ENCODE peak calls at places on chromosomes 6 and 20, in eight cellular contexts. N is OCI-LY7, G is astrocyte, V is hepatocyte, D is neural progenitor cell, X is endothelial cell of umbilical vein, W is fibroblast of lung, L is IMR-90. B is an unnamed sample.

GRCh38 chr6:12288844-12289654 is 1.1 kb upstream of the EDN1 start:
- DNase-seq in W (peak; percentile 48), L (peak; percentile 74), D (peak; percentile 80), N (peak; percentile 64), G (peak; percentile 44), X (peak; percentile 91), V (peak; percentile 79), B (peak; percentile 89)

GRCh38 chr6:100430962-100431361 is 33.8 kb downstream of the SIM1 start:
- DNase-seq in V (no peak), W (no peak), N (no peak), G (no peak), X (no peak), D (no peak), L (no peak), B (no peak)

GRCh38 chr6:12404651-12405050 is 114.5 kb downstream of the EDN1 start:
- DNase-seq in V (no peak), N (no peak), L (no peak), W (no peak), D (no peak), X (no peak), G (no peak), B (no peak)

GRCh38 chr6:96789871-96790270 is 47.4 kb downstream of the GPR63 start:
- DNase-seq in D (no peak), G (no peak), W (no peak), L (no peak), V (no peak), N (no peak), X (no peak), B (no peak)

GRCh38 chr6:47669684-47670515 is 28.5 kb upstream of the ADGRF4 start:
- DNase-seq in W (peak; percentile 64), V (peak; percentile 54), L (no peak), N (no peak), X (no peak), D (peak; percentile 69), G (peak; percentile 63), B (peak; percentile 44)

GRCh38 chr20:13187899-13188298 is 33.2 kb upstream of the ISM1 start:
- DNase-seq in V (no peak), D (no peak), W (no peak), N (no peak), L (no peak), X (no peak), G (no peak), B (no peak)

GRCh38 chr6:1082040-1082935 is 229.6 kb upstream of the FOXQ1 start:
- DNase-seq in W (peak; percentile 34), D (no peak), V (no peak), L (peak; percentile 73), X (peak; percentile 2), N (no peak), G (peak; percentile 31), B (no peak)

GRCh38 chr6:130306377-130306776 is 59.4 kb upstream of the TMEM200A start:
- DNase-seq in X (no peak), V (no peak), W (peak; percentile 23), G (no peak), L (peak; percentile 17), D (no peak), N (no peak), B (no peak)

GRCh38 chr6:71287038-71287437 is 1.6 kb upstream of the OGFRL1 start:
- DNase-seq in D (no peak), G (no peak), V (no peak), W (no peak), X (no peak), N (peak; percentile 57), L (peak; percentile 11), B (no peak)

GRCh38 chr6:162234631-162235030 is 492.9 kb downstream of the PRKN start:
- DNase-seq in G (no peak), V (peak; percentile 44), N (no peak), X (no peak), L (no peak), W (no peak), D (no peak), B (no peak)

GRCh38 chr20:33653218-33653899 is 8.8 kb upstream of the C20orf144 start:
- DNase-seq in L (peak; percentile 66), W (peak; percentile 46), N (peak; percentile 82), G (no peak), D (peak; percentile 84), V (peak; percentile 89), X (peak; percentile 67), B (peak; percentile 96)

GRCh38 chr6:4910060-4910746 is 93.6 kb downstream of the RPP40 start:
- DNase-seq in D (no peak), V (peak; percentile 32), W (peak; percentile 41), G (peak; percentile 34), N (no peak), X (no peak), L (no peak), B (no peak)

GRCh38 chr6:31700716-31701401 is 2.3 kb downstream of the ABHD16A start:
- DNase-seq in X (no peak), V (no peak), W (no peak), N (no peak), D (no peak), G (no peak), L (no peak), B (no peak)

GRCh38 chr6:72421387-72421786 is 200.5 kb upstream of the KCNQ5 start:
- DNase-seq in N (no peak), W (no peak), G (no peak), L (no peak), V (no peak), D (no peak), X (no peak), B (no peak)

GRCh38 chr6:130365166-130366010 is 429 bp upstream of the TMEM200A start:
- DNase-seq in D (peak; percentile 92), L (peak; percentile 70), X (peak; percentile 38), N (no peak), V (peak; percentile 88), G (peak; percentile 52), W (peak; percentile 72), B (peak; percentile 93)

GRCh38 chr6:151959086-151959485 is 151.6 kb downstream of the ESR1 start:
- DNase-seq in G (no peak), V (no peak), X (no peak), W (no peak), L (no peak), N (no peak), D (no peak), B (no peak)

GRCh38 chr6:20755631-20756030 is 221.4 kb downstream of the CDKAL1 start:
- DNase-seq in G (no peak), L (peak; percentile 28), W (peak; percentile 19), V (no peak), D (no peak), X (no peak), N (no peak), B (no peak)

GRCh38 chr6:125930810-125931418 is 25.7 kb upstream of the HINT3 start:
- DNase-seq in G (no peak), V (no peak), X (no peak), D (no peak), N (no peak), W (no peak), L (peak; percentile 87), B (no peak)

GRCh38 chr20:62576815-62577214 is 65.5 kb upstream of the SLCO4A1 start:
- DNase-seq in N (no peak), X (peak; percentile 28), W (peak; percentile 19), G (no peak), L (peak; percentile 16), D (peak; percentile 78), V (peak; percentile 70), B (peak; percentile 96)

GRCh38 chr20:51373713-51374481 is 168.6 kb downstream of the NFATC2 start:
- DNase-seq in L (no peak), D (no peak), V (peak; percentile 74), X (peak; percentile 96), W (peak; percentile 43), N (no peak), G (peak; percentile 32), B (no peak)

GRCh38 chr6:158707120-158707519 is 57.3 kb downstream of the SYTL3 start:
- DNase-seq in V (peak; percentile 83), L (peak; percentile 56), G (peak; percentile 56), X (peak; percentile 59), W (peak; percentile 65), D (no peak), N (no peak), B (peak; percentile 71)
- H3K4me2 ChIP-seq in V (peak overlapping the region; percentile 59), L (peak overlapping the region; percentile 48), G (peak overlapping the region; percentile 54), X (peak overlapping the region; percentile 48), W (peak overlapping the region; percentile 87), D (no peak overlapping the region), N (peak overlapping the region; percentile 47), B (peak overlapping the region; percentile 89)

GRCh38 chr6:28981391-28981832 is 23.7 kb downstream of the ZNF311 start:
- DNase-seq in D (peak; percentile 75), N (peak; percentile 84), L (peak; percentile 59), X (no peak), V (peak; percentile 81), G (peak; percentile 22), W (peak; percentile 36), B (peak; percentile 11)

GRCh38 chr6:28981833-28982475 is 23.2 kb downstream of the ZNF311 start:
- DNase-seq in V (peak; percentile 88), G (peak; percentile 79), W (peak; percentile 84), N (peak; percentile 84), X (peak; percentile 94), D (peak; percentile 78), L (peak; percentile 87), B (peak; percentile 62)

GRCh38 chr6:28980137-28980796 is 24.8 kb downstream of the ZNF311 start:
- DNase-seq in L (no peak), W (no peak), X (no peak), D (no peak), G (no peak), V (no peak), N (no peak), B (no peak)

GRCh38 chr6:28979679-28980078 is 25.4 kb downstream of the ZNF311 start:
- DNase-seq in L (no peak), G (no peak), W (no peak), N (no peak), V (no peak), X (no peak), D (no peak), B (peak; percentile 18)

DNA sequence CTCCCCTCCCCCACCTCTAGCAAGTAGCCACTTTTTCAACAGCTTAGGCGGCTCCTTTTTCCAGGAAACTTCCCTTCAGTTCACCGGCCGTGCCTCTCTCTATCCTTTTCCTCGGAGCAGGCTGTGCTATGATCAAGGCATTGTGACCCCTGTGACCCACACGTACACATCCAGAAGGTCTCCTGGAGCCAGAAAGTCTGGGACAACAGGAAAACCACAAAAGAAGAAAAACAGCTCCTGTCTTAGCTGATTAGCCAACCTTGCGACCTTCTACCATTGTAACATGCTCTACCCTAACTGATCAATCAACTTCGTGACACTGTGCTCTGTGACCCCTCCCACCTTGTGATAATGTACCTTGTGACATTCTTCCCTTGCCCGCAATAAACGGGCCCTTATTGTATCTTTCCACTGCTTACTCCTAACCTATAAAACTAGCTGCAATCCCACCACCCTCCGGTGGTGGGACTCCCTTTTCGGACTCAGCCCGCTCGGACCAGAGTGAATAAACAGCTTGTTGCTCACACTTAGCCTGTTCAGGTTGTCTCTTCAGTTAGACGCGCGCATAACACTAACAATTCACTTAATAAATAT is 24.2 kb downstream of the ZNF311 start:
- DNase-seq in D (peak; percentile 92), G (peak; percentile 71), L (peak; percentile 77), N (peak; percentile 93), X (peak; percentile 92), W (peak; percentile 79), V (peak; percentile 90), B (peak; percentile 93)
- H2AFZ ChIP-seq in D (peak overlapping the region; percentile 71), G (peak overlapping the region; percentile 91), L (peak overlapping the region; percentile 90), N (peak overlapping the region; percentile 92), X (peak overlapping the region; percentile 93), W (peak overlapping the region; percentile 91), V (peak overlapping the region; percentile 62), B (peak overlapping the region; percentile 97)

GRCh38 chr6:121881974-121882667 is 446.7 kb downstream of the GJA1 start:
- DNase-seq in D (no peak), X (no peak), N (no peak), W (peak; percentile 90), L (peak; percentile 92), V (no peak), G (peak; percentile 86), B (no peak)
- H3K4me2 ChIP-seq in D (no peak overlapping the region), X (no peak overlapping the region), N (no peak overlapping the region), W (no peak overlapping the region), L (peak overlapping the region; percentile 64), V (no peak overlapping the region), G (peak overlapping the region; percentile 17), B (peak overlapping the region; percentile 57)

GRCh38 chr20:326645-327031 is 1.3 kb downstream of the SOX12 start:
- DNase-seq in D (peak; percentile 73), N (peak; percentile 63), L (no peak), X (peak; percentile 41), W (no peak), V (peak; percentile 62), G (no peak), B (peak; percentile 67)
- H2AFZ ChIP-seq in D (no peak overlapping the region), N (no peak overlapping the region), L (peak overlapping the region; percentile 97), X (peak overlapping the region; percentile 1), W (peak overlapping the region; percentile 33), V (peak overlapping the region; percentile 49), G (peak overlapping the region; percentile 78), B (peak overlapping the region; percentile 22)

B was measured in osteoblast.